ENCODE peak calls at places on chromosomes 11 and 22, in nine cellular contexts. F, L, O, X, N, V, P, D and M are unnamed samples.
A peak's percentile ranks its signal among the peaks of the same experiment; 100 is the strongest.

GRCh38 chr11:105609341-105609781 is 512 bp upstream of the GRIA4 start:
- DNase-seq in L (no peak), P (peak; percentile 22), D (peak; percentile 47), F (peak; percentile 21), N (peak; percentile 45), X (peak; percentile 60), V (peak; percentile 52), O (no peak), M (peak; percentile 34)

GRCh38 chr11:106447631-106448191 is 370.2 kb downstream of the AASDHPPT start:
- DNase-seq in X (no peak), L (no peak), N (no peak), D (no peak), F (no peak), V (no peak), O (no peak), P (no peak), M (no peak)

GRCh38 chr11:59528741-59529140 is 17.4 kb downstream of the OR4D9 start:
- DNase-seq in L (no peak), P (no peak), X (no peak), O (no peak), V (no peak), D (no peak), N (no peak), F (no peak), M (no peak)

GRCh38 chr11:9495780-9496514 is 35.1 kb downstream of the ZNF143 start:
- DNase-seq in O (no peak), P (no peak), D (no peak), X (no peak), F (no peak), N (no peak), L (no peak), V (no peak), M (no peak)

GRCh38 chr22:25666308-25666707 is 75.7 kb upstream of the MYO18B start:
- DNase-seq in F (peak; percentile 48), O (peak; percentile 57), D (no peak), P (no peak), X (no peak), L (no peak), V (no peak), N (peak; percentile 29), M (no peak)

GRCh38 chr11:32323814-32324130 is 111.6 kb downstream of the WT1 start:
- DNase-seq in L (no peak), V (no peak), N (no peak), X (no peak), P (no peak), F (no peak), O (no peak), D (no peak), M (no peak)

GRCh38 chr22:29520851-29521250 is 32.7 kb downstream of the THOC5 start:
- DNase-seq in V (peak; percentile 26), P (no peak), D (no peak), L (no peak), X (peak; percentile 93), O (no peak), N (no peak), F (no peak), M (no peak)

GRCh38 chr11:113412675-113413074 is 25.1 kb downstream of the ANKK1 start:
- DNase-seq in D (no peak), O (no peak), V (no peak), N (no peak), L (no peak), P (no peak), X (no peak), F (no peak), M (no peak)

GRCh38 chr11:35390737-35391682 is 28.3 kb downstream of the SLC1A2 start:
- DNase-seq in O (no peak), N (peak; percentile 66), F (peak; percentile 59), X (peak; percentile 4), V (peak; percentile 57), P (peak; percentile 31), L (no peak), D (no peak), M (peak; percentile 31)

GRCh38 chr11:69218946-69219720 is 63.4 kb downstream of the SMIM38 start:
- DNase-seq in X (no peak), F (no peak), O (no peak), N (no peak), V (no peak), P (no peak), D (no peak), L (no peak), M (no peak)

GRCh38 chr22:50684986-50685385 is 12.4 kb downstream of the SHANK3 start:
- DNase-seq in O (no peak), N (no peak), V (no peak), P (no peak), F (no peak), X (peak; percentile 72), D (no peak), L (no peak), M (no peak)